ENCODE peak calls at places on chromosomes 5 and 9, in six cellular contexts. One of them, this sample, is unnamed.

GRCh38 chr9:29830815-29831214 is 2257.5 kb upstream of the C9orf72 start:
- DNase-seq in AG08395: no peak
- DNase-seq in stimulated activated CD4-positive, alpha-beta T cell treated with anti-CD3 and anti-CD28 coated beads, Interleukin-2, amount 100 ng/mL, for 48 hours: no peak
- DNase-seq in naive thymus-derived CD4-positive, alpha-beta T cell: no peak
- DNase-seq in BE2C: peak; percentile 73
- DNase-seq in effector memory CD4-positive, alpha-beta T cell: no peak
- DNase-seq in this sample: no peak

GRCh38 chr9:109903515-109904138 is 123.6 kb downstream of the PALM2AKAP2 start:
- DNase-seq in AG08395: peak; percentile 68
- DNase-seq in stimulated activated CD4-positive, alpha-beta T cell treated with anti-CD3 and anti-CD28 coated beads, Interleukin-2, amount 100 ng/mL, for 48 hours: peak; percentile 50
- DNase-seq in naive thymus-derived CD4-positive, alpha-beta T cell: peak; percentile 52
- DNase-seq in BE2C: peak; percentile 61
- DNase-seq in effector memory CD4-positive, alpha-beta T cell: peak; percentile 18
- DNase-seq in this sample: peak; percentile 19

GRCh38 chr9:86605303-86605702 is 251.1 kb upstream of the TUT7 start:
- DNase-seq in AG08395: no peak
- DNase-seq in stimulated activated CD4-positive, alpha-beta T cell treated with anti-CD3 and anti-CD28 coated beads, Interleukin-2, amount 100 ng/mL, for 48 hours: no peak
- DNase-seq in naive thymus-derived CD4-positive, alpha-beta T cell: no peak
- DNase-seq in BE2C: no peak
- DNase-seq in effector memory CD4-positive, alpha-beta T cell: no peak
- DNase-seq in this sample: no peak

GRCh38 chr5:33832904-33833575 is 58.8 kb downstream of the ADAMTS12 start:
- DNase-seq in AG08395: no peak
- DNase-seq in stimulated activated CD4-positive, alpha-beta T cell treated with anti-CD3 and anti-CD28 coated beads, Interleukin-2, amount 100 ng/mL, for 48 hours: no peak
- DNase-seq in naive thymus-derived CD4-positive, alpha-beta T cell: no peak
- DNase-seq in BE2C: no peak
- DNase-seq in effector memory CD4-positive, alpha-beta T cell: no peak
- DNase-seq in this sample: no peak

GRCh38 chr5:121783700-121784099 is 68.0 kb upstream of the FTMT start:
- DNase-seq in AG08395: no peak
- DNase-seq in stimulated activated CD4-positive, alpha-beta T cell treated with anti-CD3 and anti-CD28 coated beads, Interleukin-2, amount 100 ng/mL, for 48 hours: no peak
- DNase-seq in naive thymus-derived CD4-positive, alpha-beta T cell: no peak
- DNase-seq in BE2C: no peak
- DNase-seq in effector memory CD4-positive, alpha-beta T cell: no peak
- DNase-seq in this sample: no peak

GRCh38 chr5:56525117-56525516 is 290.2 kb upstream of the MAP3K1 start:
- DNase-seq in AG08395: no peak
- DNase-seq in stimulated activated CD4-positive, alpha-beta T cell treated with anti-CD3 and anti-CD28 coated beads, Interleukin-2, amount 100 ng/mL, for 48 hours: no peak
- DNase-seq in naive thymus-derived CD4-positive, alpha-beta T cell: no peak
- DNase-seq in BE2C: no peak
- DNase-seq in effector memory CD4-positive, alpha-beta T cell: no peak
- DNase-seq in this sample: no peak

GRCh38 chr5:57696005-57696755 is 213.6 kb upstream of the ACTBL2 start:
- DNase-seq in AG08395: no peak
- DNase-seq in stimulated activated CD4-positive, alpha-beta T cell treated with anti-CD3 and anti-CD28 coated beads, Interleukin-2, amount 100 ng/mL, for 48 hours: no peak
- DNase-seq in naive thymus-derived CD4-positive, alpha-beta T cell: no peak
- DNase-seq in BE2C: no peak
- DNase-seq in effector memory CD4-positive, alpha-beta T cell: no peak
- DNase-seq in this sample: no peak

GRCh38 chr9:31799953-31800609 is 584.4 kb upstream of the ACO1 start:
- DNase-seq in AG08395: no peak
- DNase-seq in stimulated activated CD4-positive, alpha-beta T cell treated with anti-CD3 and anti-CD28 coated beads, Interleukin-2, amount 100 ng/mL, for 48 hours: no peak
- DNase-seq in naive thymus-derived CD4-positive, alpha-beta T cell: peak; percentile 26
- DNase-seq in BE2C: peak; percentile 43
- DNase-seq in effector memory CD4-positive, alpha-beta T cell: no peak
- DNase-seq in this sample: no peak

GRCh38 chr5:75965292-75965691 is 117.9 kb upstream of the SV2C start:
- DNase-seq in AG08395: no peak
- DNase-seq in stimulated activated CD4-positive, alpha-beta T cell treated with anti-CD3 and anti-CD28 coated beads, Interleukin-2, amount 100 ng/mL, for 48 hours: no peak
- DNase-seq in naive thymus-derived CD4-positive, alpha-beta T cell: no peak
- DNase-seq in BE2C: no peak
- DNase-seq in effector memory CD4-positive, alpha-beta T cell: no peak
- DNase-seq in this sample: no peak

GRCh38 chr5:88732181-88732633 is 150.8 kb downstream of the MEF2C start:
- DNase-seq in AG08395: peak; percentile 57
- DNase-seq in stimulated activated CD4-positive, alpha-beta T cell treated with anti-CD3 and anti-CD28 coated beads, Interleukin-2, amount 100 ng/mL, for 48 hours: no peak
- DNase-seq in naive thymus-derived CD4-positive, alpha-beta T cell: no peak
- DNase-seq in BE2C: no peak
- DNase-seq in effector memory CD4-positive, alpha-beta T cell: no peak
- DNase-seq in this sample: no peak

GRCh38 chr9:95008151-95008771 is 281.8 kb downstream of the AOPEP start:
- DNase-seq in AG08395: no peak
- DNase-seq in stimulated activated CD4-positive, alpha-beta T cell treated with anti-CD3 and anti-CD28 coated beads, Interleukin-2, amount 100 ng/mL, for 48 hours: no peak
- DNase-seq in naive thymus-derived CD4-positive, alpha-beta T cell: no peak
- DNase-seq in BE2C: peak; percentile 47
- DNase-seq in effector memory CD4-positive, alpha-beta T cell: no peak
- DNase-seq in this sample: no peak

GRCh38 chr9:71073494-71073893 is 47.9 kb downstream of the TRPM3 start:
- DNase-seq in AG08395: no peak
- DNase-seq in stimulated activated CD4-positive, alpha-beta T cell treated with anti-CD3 and anti-CD28 coated beads, Interleukin-2, amount 100 ng/mL, for 48 hours: no peak
- DNase-seq in naive thymus-derived CD4-positive, alpha-beta T cell: no peak
- DNase-seq in BE2C: no peak
- DNase-seq in effector memory CD4-positive, alpha-beta T cell: no peak
- DNase-seq in this sample: no peak

GRCh38 chr9:110528645-110529044 is 50.9 kb downstream of the SVEP1 start:
- DNase-seq in AG08395: no peak
- DNase-seq in stimulated activated CD4-positive, alpha-beta T cell treated with anti-CD3 and anti-CD28 coated beads, Interleukin-2, amount 100 ng/mL, for 48 hours: no peak
- DNase-seq in naive thymus-derived CD4-positive, alpha-beta T cell: no peak
- DNase-seq in BE2C: no peak
- DNase-seq in effector memory CD4-positive, alpha-beta T cell: no peak
- DNase-seq in this sample: no peak

GRCh38 chr5:77418601-77419591 is 73.2 kb downstream of the WDR41 start:
- DNase-seq in AG08395: no peak
- DNase-seq in stimulated activated CD4-positive, alpha-beta T cell treated with anti-CD3 and anti-CD28 coated beads, Interleukin-2, amount 100 ng/mL, for 48 hours: no peak
- DNase-seq in naive thymus-derived CD4-positive, alpha-beta T cell: no peak
- DNase-seq in BE2C: no peak
- DNase-seq in effector memory CD4-positive, alpha-beta T cell: no peak
- DNase-seq in this sample: no peak

GRCh38 chr5:179803651-179804598 is 2.7 kb downstream of the MGAT4B start:
- DNase-seq in AG08395: peak; percentile 50
- DNase-seq in stimulated activated CD4-positive, alpha-beta T cell treated with anti-CD3 and anti-CD28 coated beads, Interleukin-2, amount 100 ng/mL, for 48 hours: peak; percentile 58
- DNase-seq in naive thymus-derived CD4-positive, alpha-beta T cell: no peak
- DNase-seq in BE2C: no peak
- DNase-seq in effector memory CD4-positive, alpha-beta T cell: no peak
- DNase-seq in this sample: no peak

GRCh38 chr5:172886974-172887491 is 53.0 kb downstream of the ERGIC1 start:
- DNase-seq in AG08395: peak; percentile 69
- DNase-seq in stimulated activated CD4-positive, alpha-beta T cell treated with anti-CD3 and anti-CD28 coated beads, Interleukin-2, amount 100 ng/mL, for 48 hours: no peak
- DNase-seq in naive thymus-derived CD4-positive, alpha-beta T cell: no peak
- DNase-seq in BE2C: no peak
- DNase-seq in effector memory CD4-positive, alpha-beta T cell: no peak
- DNase-seq in this sample: no peak

GRCh38 chr5:142814122-142814521 is 43.9 kb downstream of the ARHGAP26 start:
- DNase-seq in AG08395: no peak
- DNase-seq in stimulated activated CD4-positive, alpha-beta T cell treated with anti-CD3 and anti-CD28 coated beads, Interleukin-2, amount 100 ng/mL, for 48 hours: no peak
- DNase-seq in naive thymus-derived CD4-positive, alpha-beta T cell: no peak
- DNase-seq in BE2C: no peak
- DNase-seq in effector memory CD4-positive, alpha-beta T cell: no peak
- DNase-seq in this sample: no peak

GRCh38 chr5:124639095-124639665 is 107.3 kb downstream of the ZNF608 start:
- DNase-seq in AG08395: no peak
- DNase-seq in stimulated activated CD4-positive, alpha-beta T cell treated with anti-CD3 and anti-CD28 coated beads, Interleukin-2, amount 100 ng/mL, for 48 hours: no peak
- DNase-seq in naive thymus-derived CD4-positive, alpha-beta T cell: no peak
- DNase-seq in BE2C: no peak
- DNase-seq in effector memory CD4-positive, alpha-beta T cell: no peak
- DNase-seq in this sample: no peak

GRCh38 chr5:42005561-42006153 is 80.6 kb downstream of the FBXO4 start:
- DNase-seq in AG08395: peak; percentile 39
- DNase-seq in stimulated activated CD4-positive, alpha-beta T cell treated with anti-CD3 and anti-CD28 coated beads, Interleukin-2, amount 100 ng/mL, for 48 hours: no peak
- DNase-seq in naive thymus-derived CD4-positive, alpha-beta T cell: peak; percentile 8
- DNase-seq in BE2C: no peak
- DNase-seq in effector memory CD4-positive, alpha-beta T cell: no peak
- DNase-seq in this sample: no peak

GRCh38 chr5:163354685-163355084 is 82.7 kb upstream of the CCNG1 start:
- DNase-seq in AG08395: no peak
- DNase-seq in stimulated activated CD4-positive, alpha-beta T cell treated with anti-CD3 and anti-CD28 coated beads, Interleukin-2, amount 100 ng/mL, for 48 hours: no peak
- DNase-seq in naive thymus-derived CD4-positive, alpha-beta T cell: no peak
- DNase-seq in BE2C: no peak
- DNase-seq in effector memory CD4-positive, alpha-beta T cell: no peak
- DNase-seq in this sample: no peak

GRCh38 chr9:77848897-77849296 is 182.7 kb downstream of the GNAQ start:
- DNase-seq in AG08395: peak; percentile 95
- DNase-seq in stimulated activated CD4-positive, alpha-beta T cell treated with anti-CD3 and anti-CD28 coated beads, Interleukin-2, amount 100 ng/mL, for 48 hours: no peak
- DNase-seq in naive thymus-derived CD4-positive, alpha-beta T cell: no peak
- DNase-seq in BE2C: no peak
- DNase-seq in effector memory CD4-positive, alpha-beta T cell: no peak
- DNase-seq in this sample: no peak

GRCh38 chr5:91690921-91691320 is 307.8 kb upstream of the ARRDC3 start:
- DNase-seq in AG08395: no peak
- DNase-seq in stimulated activated CD4-positive, alpha-beta T cell treated with anti-CD3 and anti-CD28 coated beads, Interleukin-2, amount 100 ng/mL, for 48 hours: no peak
- DNase-seq in naive thymus-derived CD4-positive, alpha-beta T cell: no peak
- DNase-seq in BE2C: no peak
- DNase-seq in effector memory CD4-positive, alpha-beta T cell: no peak
- DNase-seq in this sample: no peak

GRCh38 chr5:141094481-141095262 is at the start of gene PCDHB2:
- DNase-seq in AG08395: peak; percentile 41
- DNase-seq in stimulated activated CD4-positive, alpha-beta T cell treated with anti-CD3 and anti-CD28 coated beads, Interleukin-2, amount 100 ng/mL, for 48 hours: no peak
- DNase-seq in naive thymus-derived CD4-positive, alpha-beta T cell: no peak
- DNase-seq in BE2C: peak; percentile 76
- DNase-seq in effector memory CD4-positive, alpha-beta T cell: no peak
- DNase-seq in this sample: no peak

GRCh38 chr5:89396262-89396975 is 513.4 kb upstream of the MEF2C start:
- DNase-seq in AG08395: peak; percentile 13
- DNase-seq in stimulated activated CD4-positive, alpha-beta T cell treated with anti-CD3 and anti-CD28 coated beads, Interleukin-2, amount 100 ng/mL, for 48 hours: no peak
- DNase-seq in naive thymus-derived CD4-positive, alpha-beta T cell: no peak
- DNase-seq in BE2C: no peak
- DNase-seq in effector memory CD4-positive, alpha-beta T cell: no peak
- DNase-seq in this sample: no peak

GRCh38 chr5:56305001-56305400 is 71.9 kb upstream of the ANKRD55 start:
- DNase-seq in AG08395: peak; percentile 19
- DNase-seq in stimulated activated CD4-positive, alpha-beta T cell treated with anti-CD3 and anti-CD28 coated beads, Interleukin-2, amount 100 ng/mL, for 48 hours: no peak
- DNase-seq in naive thymus-derived CD4-positive, alpha-beta T cell: no peak
- DNase-seq in BE2C: peak; percentile 76
- DNase-seq in effector memory CD4-positive, alpha-beta T cell: no peak
- DNase-seq in this sample: no peak

GRCh38 chr9:77901771-77902170 is 129.8 kb downstream of the GNAQ start:
- DNase-seq in AG08395: no peak
- DNase-seq in stimulated activated CD4-positive, alpha-beta T cell treated with anti-CD3 and anti-CD28 coated beads, Interleukin-2, amount 100 ng/mL, for 48 hours: no peak
- DNase-seq in naive thymus-derived CD4-positive, alpha-beta T cell: no peak
- DNase-seq in BE2C: no peak
- DNase-seq in effector memory CD4-positive, alpha-beta T cell: no peak
- DNase-seq in this sample: no peak

GRCh38 chr5:77011498-77011897 is 18.7 kb upstream of the AGGF1 start:
- DNase-seq in AG08395: no peak
- DNase-seq in stimulated activated CD4-positive, alpha-beta T cell treated with anti-CD3 and anti-CD28 coated beads, Interleukin-2, amount 100 ng/mL, for 48 hours: no peak
- DNase-seq in naive thymus-derived CD4-positive, alpha-beta T cell: no peak
- DNase-seq in BE2C: no peak
- DNase-seq in effector memory CD4-positive, alpha-beta T cell: no peak
- DNase-seq in this sample: no peak

GRCh38 chr5:98768160-98769005 is 5.1 kb upstream of the RGMB start:
- DNase-seq in AG08395: peak; percentile 64
- DNase-seq in stimulated activated CD4-positive, alpha-beta T cell treated with anti-CD3 and anti-CD28 coated beads, Interleukin-2, amount 100 ng/mL, for 48 hours: peak; percentile 18
- DNase-seq in naive thymus-derived CD4-positive, alpha-beta T cell: peak; percentile 26
- DNase-seq in BE2C: peak; percentile 77
- DNase-seq in effector memory CD4-positive, alpha-beta T cell: peak; percentile 5
- DNase-seq in this sample: no peak

GRCh38 chr5:80763873-80764647 is 109.3 kb upstream of the DHFR start:
- DNase-seq in AG08395: no peak
- DNase-seq in stimulated activated CD4-positive, alpha-beta T cell treated with anti-CD3 and anti-CD28 coated beads, Interleukin-2, amount 100 ng/mL, for 48 hours: no peak
- DNase-seq in naive thymus-derived CD4-positive, alpha-beta T cell: no peak
- DNase-seq in BE2C: no peak
- DNase-seq in effector memory CD4-positive, alpha-beta T cell: no peak
- DNase-seq in this sample: no peak

GRCh38 chr5:151596839-151597539 is 5.9 kb upstream of the FAT2 start:
- DNase-seq in AG08395: peak; percentile 54
- DNase-seq in stimulated activated CD4-positive, alpha-beta T cell treated with anti-CD3 and anti-CD28 coated beads, Interleukin-2, amount 100 ng/mL, for 48 hours: no peak
- DNase-seq in naive thymus-derived CD4-positive, alpha-beta T cell: no peak
- DNase-seq in BE2C: no peak
- DNase-seq in effector memory CD4-positive, alpha-beta T cell: no peak
- DNase-seq in this sample: no peak

This sample was measured in T-helper 22 cell.